ENCODE peak calls at places on chromosomes 4 and X, in five cellular contexts. H, Y, D, I and E are unnamed samples.

GRCh38 chr4:66275381-66276060 is 605.2 kb upstream of the EPHA5 start:
- DNase-seq in H (no peak), Y (no peak), D (no peak), I (no peak), E (no peak)

GRCh38 chr4:90328558-90328957 is 201.4 kb downstream of the CCSER1 start:
- DNase-seq in H (no peak), Y (peak), D (peak), I (no peak), E (no peak)

GRCh38 chr4:178081931-178082330 is 639.7 kb upstream of the AGA start:
- DNase-seq in H (no peak), Y (no peak), D (no peak), I (no peak), E (no peak)

GRCh38 chrX:120308959-120309872 is 2.0 kb downstream of the TMEM255A start:
- DNase-seq in H (peak), Y (peak), D (peak), I (peak), E (no peak)

GRCh38 chr4:40937140-40937725 is 187.5 kb downstream of the NSUN7 start:
- DNase-seq in H (no peak), Y (no peak), D (no peak), I (no peak), E (no peak)

GRCh38 chr4:48167538-48168263 is 33.7 kb upstream of the TXK start:
- DNase-seq in H (no peak), Y (peak), D (no peak), I (no peak), E (no peak)

GRCh38 chrX:153885968-153886903 is at the start of gene L1CAM:
- DNase-seq in H (no peak), Y (no peak), D (peak), I (no peak), E (peak)

GRCh38 chrX:154320406-154320805 is 24.8 kb downstream of the TKTL1 start:
- DNase-seq in H (no peak), Y (no peak), D (no peak), I (no peak), E (no peak)

GRCh38 chr4:8293131-8293975 is 23.8 kb downstream of the HTRA3 start:
- DNase-seq in H (no peak), Y (no peak), D (no peak), I (no peak), E (no peak)

GRCh38 chr4:6227412-6228157 is 27.2 kb upstream of the JAKMIP1 start:
- DNase-seq in H (no peak), Y (no peak), D (no peak), I (no peak), E (no peak)

GRCh38 chr4:6222761-6223292 is 22.5 kb upstream of the JAKMIP1 start:
- DNase-seq in H (no peak), Y (no peak), D (peak), I (no peak), E (no peak)

GRCh38 chr4:6226506-6226905 is 26.2 kb upstream of the JAKMIP1 start:
- DNase-seq in H (no peak), Y (no peak), D (no peak), I (no peak), E (no peak)

GRCh38 chr4:6224725-6225124 is 24.4 kb upstream of the JAKMIP1 start:
- DNase-seq in H (no peak), Y (no peak), D (no peak), I (no peak), E (no peak)

DNA sequence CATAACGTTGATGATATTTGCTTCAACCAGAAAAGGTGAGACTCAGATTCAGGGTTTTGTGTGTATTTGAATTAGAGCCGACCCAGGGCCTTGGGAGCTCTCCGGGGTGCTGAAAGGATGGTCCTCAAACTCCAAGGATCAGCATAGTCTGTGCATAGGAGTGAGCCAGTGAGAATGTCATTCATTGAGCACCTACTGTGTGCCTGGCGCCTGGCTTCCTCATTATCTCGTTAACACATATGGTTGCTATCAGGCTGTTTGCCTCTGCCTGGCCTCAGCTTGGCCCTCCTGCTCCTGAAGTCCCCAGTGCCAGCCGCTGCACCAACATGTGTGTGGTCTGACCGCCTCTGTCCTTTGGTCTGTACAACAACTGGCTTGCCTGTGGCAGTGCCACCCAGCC is 25.1 kb upstream of the JAKMIP1 start:
- DNase-seq in H (no peak), Y (peak), D (no peak), I (no peak), E (peak)
- TF ChIP-seq RCOR1 in H (no peak), Y (no peak), D (no peak), I (no peak), E (no peak)

DNA sequence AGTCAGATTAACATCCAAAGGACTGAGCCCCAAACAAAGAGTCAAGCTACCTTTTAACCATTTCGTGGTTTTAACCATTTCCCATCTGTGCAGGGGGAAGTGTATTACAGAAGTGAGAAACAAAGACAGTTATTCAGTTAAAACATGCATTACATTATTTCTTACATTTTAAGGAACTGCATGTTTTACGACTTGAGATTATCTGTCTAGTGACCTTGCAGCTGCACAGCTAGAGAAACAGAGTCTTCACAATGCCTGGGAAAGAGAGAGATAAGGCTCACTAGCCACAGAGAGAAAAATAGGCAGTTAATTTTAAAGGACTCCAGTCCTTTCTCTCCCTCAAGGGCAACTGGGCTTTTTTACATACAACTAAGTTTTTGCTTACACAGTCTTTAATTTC is 48.7 kb upstream of the KLHL4 start:
- DNase-seq in H (no peak), Y (no peak), D (no peak), I (no peak), E (peak)
- TF ChIP-seq RFX5 in H (no peak), Y (no peak), D (no peak), I (no peak), E (no peak)

GRCh38 chr4:152578670-152579069 is 42.8 kb upstream of the FBXW7 start:
- DNase-seq in H (no peak), Y (no peak), D (no peak), I (no peak), E (no peak)

GRCh38 chr4:152579916-152580315 is 44.0 kb upstream of the FBXW7 start:
- DNase-seq in H (no peak), Y (no peak), D (no peak), I (no peak), E (no peak)

GRCh38 chr4:152575533-152575932 is 39.6 kb upstream of the FBXW7 start:
- DNase-seq in H (no peak), Y (no peak), D (no peak), I (no peak), E (no peak)

GRCh38 chr4:152579107-152579764 is 43.3 kb upstream of the FBXW7 start:
- DNase-seq in H (no peak), Y (no peak), D (no peak), I (no peak), E (no peak)

GRCh38 chr4:152577708-152578421 is 42.0 kb upstream of the FBXW7 start:
- DNase-seq in H (no peak), Y (no peak), D (no peak), I (no peak), E (no peak)
- TF ChIP-seq RCOR1 in H (no peak), Y (no peak), D (no peak), I (no peak), E (no peak)

GRCh38 chr4:127604949-127605709 is 27.6 kb upstream of the INTU start:
- DNase-seq in H (peak), Y (peak), D (peak), I (no peak), E (peak)
- TF ChIP-seq RFX5 in H (no peak), Y (no peak), D (no peak), I (no peak), E (no peak)

GRCh38 chr4:150217192-150217591 is 138.9 kb downstream of the DCLK2 start:
- DNase-seq in H (peak), Y (peak), D (no peak), I (no peak), E (no peak)
- TF ChIP-seq RCOR1 in H (no peak), Y (no peak), D (no peak), I (no peak), E (peak)

GRCh38 chr4:94455081-94455480 is 3.3 kb downstream of the PDLIM5 start:
- DNase-seq in H (peak), Y (peak), D (no peak), I (no peak), E (peak)

GRCh38 chr4:94459462-94460161 is 7.9 kb downstream of the PDLIM5 start:
- DNase-seq in H (no peak), Y (no peak), D (no peak), I (no peak), E (no peak)

GRCh38 chr4:94458682-94459081 is 6.9 kb downstream of the PDLIM5 start:
- DNase-seq in H (no peak), Y (no peak), D (no peak), I (no peak), E (no peak)

GRCh38 chr4:94454405-94454804 is 2.7 kb downstream of the PDLIM5 start:
- DNase-seq in H (no peak), Y (peak), D (no peak), I (no peak), E (no peak)

GRCh38 chr4:94457692-94458106 is 6.0 kb downstream of the PDLIM5 start:
- DNase-seq in H (no peak), Y (no peak), D (peak), I (no peak), E (no peak)
- TF ChIP-seq RFX5 in H (no peak), Y (no peak), D (no peak), I (no peak), E (no peak)